ENCODE peak calls at places on chromosomes 13 and 19, in ten cellular contexts. D, H, C, K, Y, R, F, P, V and O are unnamed samples.

GRCh38 chr13:39415403-39415802 is 187.6 kb downstream of the LHFPL6 start:
- DNase-seq in P (peak), H (peak), R (no peak), D (peak), K (no peak), C (peak), Y (peak), V (peak), F (peak), O (no peak)

GRCh38 chr19:49333426-49334288 is 1.5 kb upstream of the CD37 start:
- DNase-seq in P (peak), K (peak), C (peak), F (peak), V (peak), R (peak), Y (peak), H (peak), D (no peak), O (peak)

GRCh38 chr13:92590503-92590908 is 636.1 kb upstream of the GPC6 start:
- DNase-seq in H (no peak), K (no peak), C (no peak), R (no peak), V (peak), P (no peak), D (no peak), F (no peak), Y (no peak), O (no peak)

GRCh38 chr13:34933786-34934185 is 8.3 kb upstream of the NBEA start:
- DNase-seq in C (no peak), R (no peak), D (no peak), Y (no peak), F (no peak), K (no peak), P (no peak), H (no peak), V (no peak), O (no peak)

GRCh38 chr19:17942582-17943283 is 9.9 kb downstream of the CCDC124 start:
- DNase-seq in H (no peak), Y (no peak), C (no peak), P (peak), F (no peak), R (no peak), D (no peak), K (no peak), V (no peak), O (no peak)

GRCh38 chr13:50809133-50810090 is 34.1 kb downstream of the DLEU7 start:
- DNase-seq in R (no peak), C (no peak), K (no peak), D (no peak), V (no peak), Y (no peak), H (no peak), P (no peak), F (no peak), O (no peak)

GRCh38 chr19:46721269-46722003 is 4.5 kb upstream of the PRKD2 start:
- DNase-seq in Y (no peak), K (no peak), D (no peak), P (peak), F (no peak), C (peak), V (no peak), R (no peak), H (no peak), O (no peak)

GRCh38 chr19:35721374-35721773 is 3.6 kb downstream of the KMT2B start:
- DNase-seq in P (no peak), F (no peak), Y (no peak), V (no peak), R (no peak), D (no peak), K (no peak), H (no peak), C (no peak), O (no peak)

GRCh38 chr13:44648392-44649117 is 72.4 kb upstream of the TSC22D1 start:
- DNase-seq in D (peak), P (no peak), V (peak), H (no peak), F (no peak), Y (peak), R (no peak), C (no peak), K (no peak), O (peak)

GRCh38 chr19:48635966-48636858 is 967 bp downstream of the DBP start:
- DNase-seq in K (peak), P (peak), D (no peak), Y (no peak), C (peak), V (no peak), R (peak), F (no peak), H (peak), O (no peak)

GRCh38 chr19:13382633-13382938 is 123.7 kb downstream of the CACNA1A start:
- DNase-seq in C (no peak), R (no peak), K (no peak), P (no peak), V (no peak), F (no peak), D (no peak), H (no peak), Y (no peak), O (no peak)

GRCh38 chr19:3513198-3514140 is 7.4 kb downstream of the FZR1 start:
- DNase-seq in H (no peak), F (no peak), R (no peak), C (no peak), V (no peak), D (no peak), K (no peak), P (no peak), Y (peak), O (no peak)

GRCh38 chr13:28239374-28239773 is 101.0 kb downstream of the PAN3 start:
- DNase-seq in D (no peak), F (no peak), R (no peak), V (no peak), P (no peak), C (no peak), H (no peak), Y (peak), K (no peak), O (no peak)

GRCh38 chr19:12652219-12652618 is 14.3 kb downstream of the MAN2B1 start:
- DNase-seq in D (no peak), K (no peak), P (no peak), C (peak), Y (no peak), H (no peak), V (no peak), R (no peak), F (no peak), O (no peak)

GRCh38 chr19:18257503-18258470 is 16.5 kb downstream of the IQCN start:
- DNase-seq in D (no peak), H (no peak), R (no peak), F (no peak), C (no peak), Y (peak), K (no peak), P (no peak), V (no peak), O (no peak)

GRCh38 chr13:36157475-36157874 is 26.3 kb upstream of the DCLK1 start:
- DNase-seq in H (no peak), D (no peak), P (no peak), Y (no peak), V (no peak), R (no peak), C (no peak), K (no peak), F (no peak), O (no peak)

GRCh38 chr19:43423779-43424178 is 9.1 kb downstream of the TEX101 start:
- DNase-seq in D (no peak), F (no peak), R (no peak), K (no peak), C (no peak), Y (no peak), H (no peak), V (no peak), P (peak), O (no peak)

GRCh38 chr19:46076951-46077814 is 36.4 kb upstream of the IGFL4 start:
- DNase-seq in H (no peak), Y (peak), C (no peak), R (no peak), P (peak), D (peak), V (peak), K (peak), F (peak), O (peak)

GRCh38 chr19:3375221-3376088 is 9.1 kb downstream of the NFIC start:
- DNase-seq in C (peak), Y (peak), F (peak), V (no peak), D (no peak), R (no peak), P (peak), H (peak), K (peak), O (no peak)

GRCh38 chr13:113425931-113426590 is 27.2 kb downstream of the ADPRHL1 start:
- DNase-seq in F (no peak), P (no peak), H (no peak), V (no peak), K (no peak), C (no peak), Y (peak), D (no peak), R (peak), O (no peak)

GRCh38 chr13:72489751-72490150 is 237.7 kb downstream of the MZT1 start:
- DNase-seq in K (no peak), C (no peak), F (no peak), D (no peak), H (no peak), Y (no peak), V (no peak), P (no peak), R (no peak), O (no peak)

GRCh38 chr13:30234763-30235162 is 72.6 kb downstream of the KATNAL1 start:
- DNase-seq in Y (peak), D (no peak), V (no peak), R (no peak), H (no peak), K (no peak), C (no peak), F (no peak), P (no peak), O (no peak)

GRCh38 chr13:101711307-101712025 is 259.0 kb downstream of the ITGBL1 start:
- DNase-seq in V (no peak), H (no peak), K (no peak), R (no peak), C (no peak), D (no peak), P (no peak), Y (no peak), F (no peak), O (no peak)

GRCh38 chr13:21670883-21671792 is at the start of gene FGF9:
- DNase-seq in P (peak), V (peak), C (peak), R (peak), D (peak), H (peak), K (peak), Y (peak), F (peak), O (peak)

GRCh38 chr13:100543872-100544602 is 44.6 kb downstream of the GGACT start:
- DNase-seq in R (no peak), C (no peak), H (peak), D (no peak), P (peak), K (peak), F (no peak), V (no peak), Y (peak), O (no peak)

GRCh38 chr13:66994097-66994496 is 236.0 kb downstream of the PCDH9 start:
- DNase-seq in P (peak), V (peak), D (no peak), C (peak), F (peak), Y (peak), H (peak), K (peak), R (peak), O (no peak)

GRCh38 chr13:93529961-93530360 is 303.4 kb downstream of the GPC6 start:
- DNase-seq in F (no peak), R (no peak), Y (peak), P (no peak), C (no peak), K (no peak), H (no peak), V (peak), D (no peak), O (no peak)

GRCh38 chr13:31639443-31640163 is 99.7 kb upstream of the RXFP2 start:
- DNase-seq in F (no peak), C (no peak), R (no peak), V (peak), D (no peak), H (no peak), Y (peak), P (no peak), K (no peak), O (no peak)

GRCh38 chr19:46181386-46181774 is 33.3 kb downstream of the IGFL2 start:
- DNase-seq in V (peak), C (no peak), P (peak), F (no peak), H (peak), Y (peak), K (peak), D (no peak), R (no peak), O (no peak)

GRCh38 chr13:97976551-97977375 is 23.3 kb downstream of the IPO5 start:
- DNase-seq in K (peak), Y (no peak), V (no peak), R (no peak), C (peak), P (peak), H (no peak), F (no peak), D (no peak), O (peak)

GRCh38 chr13:25032160-25032559 is 63.8 kb upstream of the PABPC3 start:
- DNase-seq in C (no peak), F (no peak), K (no peak), D (no peak), H (no peak), R (no peak), P (peak), Y (no peak), V (no peak), O (no peak)

GRCh38 chr13:114074671-114075315 is 57.6 kb downstream of the RASA3 start:
- DNase-seq in K (peak), F (no peak), Y (no peak), P (no peak), H (peak), D (no peak), V (no peak), C (peak), R (peak), O (no peak)

GRCh38 chr19:48708471-48708870 is 11.1 kb downstream of the MAMSTR start:
- DNase-seq in H (no peak), C (no peak), Y (no peak), R (no peak), D (no peak), V (no peak), K (no peak), P (peak), F (no peak), O (no peak)

GRCh38 chr13:43804461-43805070 is 17.8 kb upstream of the ENOX1 start:
- DNase-seq in C (no peak), P (no peak), F (no peak), D (peak), H (no peak), K (no peak), V (peak), R (no peak), Y (peak), O (peak)

GRCh38 chr13:19345916-19346422 is 164.3 kb upstream of the TUBA3C start:
- DNase-seq in K (no peak), R (no peak), F (no peak), V (no peak), H (no peak), P (no peak), D (no peak), C (no peak), Y (no peak), O (no peak)

GRCh38 chr13:113726961-113727411 is 32.0 kb upstream of the TMEM255B start:
- DNase-seq in F (no peak), Y (peak), H (no peak), D (no peak), C (peak), R (peak), V (peak), P (no peak), K (no peak), O (no peak)

GRCh38 chr13:67857581-67858310 is 627.6 kb upstream of the PCDH9 start:
- DNase-seq in C (no peak), V (no peak), R (no peak), K (no peak), H (no peak), F (no peak), P (no peak), D (no peak), Y (no peak), O (no peak)

GRCh38 chr13:32153056-32153455 is 121.5 kb downstream of the FRY start:
- DNase-seq in H (no peak), D (no peak), P (no peak), F (no peak), Y (peak), K (no peak), V (peak), R (no peak), C (no peak), O (no peak)

GRCh38 chr13:94122300-94122699 is 357.2 kb downstream of the DCT start:
- DNase-seq in P (no peak), V (no peak), C (no peak), Y (no peak), D (no peak), R (no peak), K (no peak), F (no peak), H (no peak), O (no peak)

GRCh38 chr13:106533940-106534843 is 1.3 kb downstream of the EFNB2 start:
- DNase-seq in V (peak), F (no peak), K (peak), H (peak), P (peak), C (peak), Y (peak), D (no peak), R (no peak), O (no peak)

GRCh38 chr13:106530907-106531520 is 4.4 kb downstream of the EFNB2 start:
- DNase-seq in R (no peak), C (no peak), P (no peak), K (no peak), F (no peak), V (peak), Y (no peak), H (no peak), D (no peak), O (no peak)

GRCh38 chr13:106534844-106535551 is 464 bp downstream of the EFNB2 start:
- DNase-seq in R (no peak), H (no peak), Y (peak), D (no peak), C (peak), V (no peak), K (peak), P (peak), F (no peak), O (no peak)

GRCh38 chr13:106532111-106532929 is 3.1 kb downstream of the EFNB2 start:
- DNase-seq in C (peak), H (no peak), F (no peak), K (no peak), D (no peak), Y (peak), P (peak), V (peak), R (no peak), O (no peak)

DNA sequence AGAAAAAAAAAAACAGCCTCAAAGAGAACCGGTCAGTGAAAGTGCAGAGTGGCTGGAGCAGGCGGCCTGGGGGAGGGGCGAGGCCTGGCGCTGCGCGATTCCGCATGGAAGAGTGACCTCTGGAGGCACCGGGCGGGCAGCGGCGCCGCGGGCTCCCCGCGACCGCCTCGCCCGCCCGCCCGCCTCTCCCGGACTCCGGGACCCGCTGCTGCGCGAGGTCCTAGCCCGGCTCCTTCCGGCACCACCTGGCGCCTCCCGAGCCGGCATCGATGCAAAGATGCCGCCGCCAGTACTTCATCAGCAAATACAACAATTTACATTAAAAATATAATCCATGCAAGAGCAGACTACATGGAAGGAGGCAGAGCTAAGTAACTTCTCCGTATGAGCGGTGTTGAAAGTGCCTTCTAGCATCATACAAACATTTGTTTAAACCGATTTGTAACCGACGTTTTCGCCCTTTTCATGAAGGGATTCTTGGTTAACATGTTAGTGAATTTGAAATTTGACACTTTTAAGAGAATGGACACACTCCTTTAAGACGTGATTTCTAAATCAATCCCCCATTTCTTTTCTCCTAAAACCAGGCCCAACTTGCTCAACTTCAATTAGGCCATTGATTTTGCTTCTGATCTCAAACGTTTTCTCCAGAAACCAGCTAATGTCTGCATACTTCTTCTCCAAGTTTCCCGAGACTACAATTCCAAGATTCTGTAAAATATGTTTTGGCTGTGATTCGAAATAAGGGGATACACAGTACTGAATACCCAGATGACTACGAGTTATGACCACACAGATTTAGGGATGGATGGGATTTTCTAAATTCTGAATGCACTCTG is 2.1 kb downstream of the EFNB2 start:
- DNase-seq in K (peak), Y (peak), V (peak), F (peak), R (no peak), C (peak), H (peak), D (no peak), P (peak), O (no peak)
- H3K4me3 ChIP-seq in K (peak), Y (peak), V (peak), F (peak), R (peak), C (peak), H (peak), D (peak), P (peak), O (no peak)

DNA sequence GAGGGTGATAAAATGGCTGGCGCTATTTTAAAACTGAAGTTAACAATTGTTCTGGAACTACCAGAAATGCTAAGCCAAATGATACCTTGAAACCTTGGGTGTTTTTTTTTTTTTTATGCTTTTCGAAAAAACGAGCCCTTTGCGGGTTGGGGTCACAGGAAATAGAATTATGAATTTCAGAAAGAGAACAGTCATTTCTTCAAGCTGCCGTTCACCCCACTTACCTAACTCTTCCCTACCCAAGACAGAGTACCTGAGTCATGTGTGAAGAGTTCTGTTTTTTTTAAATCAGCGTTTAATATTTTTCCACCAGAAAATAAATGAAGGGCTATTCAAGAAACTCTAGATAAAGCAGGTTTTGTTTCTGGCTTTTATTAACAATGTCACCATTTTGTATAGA is 35.3 kb downstream of the KLF2 start:
- DNase-seq in Y (no peak), H (no peak), R (no peak), D (no peak), C (no peak), P (no peak), F (no peak), V (no peak), K (no peak), O (no peak)
- H3K4me3 ChIP-seq in Y (no peak), H (no peak), R (peak), D (no peak), C (no peak), P (no peak), F (no peak), V (no peak), K (no peak), O (no peak)

DNA sequence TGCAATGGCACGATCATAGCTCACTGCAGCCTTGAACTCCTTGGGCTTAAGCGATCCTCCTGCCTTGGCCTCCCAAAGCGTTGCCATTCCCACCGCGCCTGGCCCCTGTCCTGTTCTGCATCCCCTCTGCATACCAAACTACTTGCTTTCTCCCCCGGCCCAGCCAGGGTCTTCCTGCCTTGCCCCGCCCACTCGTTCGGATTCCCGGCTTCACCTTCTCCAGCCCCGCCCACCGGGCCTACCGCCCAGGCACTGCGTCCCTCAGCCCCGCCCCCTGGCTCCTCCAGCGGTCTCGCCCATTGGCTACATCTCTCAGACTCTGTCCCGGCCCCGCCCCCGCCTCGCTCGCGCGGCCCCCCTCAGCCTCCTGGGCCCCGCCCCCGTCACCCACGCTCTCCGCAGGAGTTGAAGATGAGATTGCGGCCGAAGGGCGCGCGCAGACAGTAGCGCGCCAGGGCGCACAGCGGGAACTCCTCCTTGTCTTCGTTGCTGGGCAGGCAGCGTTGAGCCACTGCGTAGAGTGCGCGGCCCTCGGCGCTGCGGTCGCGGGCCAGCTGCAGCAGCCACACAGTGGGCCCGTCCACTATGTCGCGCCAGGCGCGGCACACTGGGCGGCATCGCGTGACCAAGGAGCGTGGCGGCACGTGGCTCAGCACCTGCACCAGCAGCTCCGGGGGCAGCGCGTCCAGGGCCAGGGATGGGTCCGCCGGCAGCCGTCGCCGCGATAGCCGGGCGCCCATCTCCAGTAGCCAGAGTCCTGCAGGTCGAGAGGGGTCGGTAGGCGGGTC is 19.0 kb downstream of the MRPS12 start:
- DNase-seq in V (peak), K (peak), P (peak), C (peak), D (no peak), Y (peak), H (peak), R (peak), F (peak), O (no peak)
- H3K4me3 ChIP-seq in V (peak), K (no peak), P (no peak), C (no peak), D (no peak), Y (peak), H (peak), R (peak), F (peak), O (no peak)

GRCh38 chr13:49629947-49630346 is 1.6 kb downstream of the ARL11 start:
- DNase-seq in P (no peak), C (no peak), K (no peak), F (no peak), V (peak), Y (no peak), D (no peak), H (no peak), R (no peak), O (no peak)
- H3K4me3 ChIP-seq in P (no peak), C (no peak), K (no peak), F (no peak), V (no peak), Y (no peak), D (no peak), H (no peak), R (no peak), O (no peak)